ENCODE peak calls at places on chromosomes 12 and 14, in four cellular contexts. J, C, W and K are unnamed samples.

GRCh38 chr12:122064780-122065588 is 13.6 kb upstream of the MLXIP start:
- DNase-seq in J (no peak), C (no peak), W (peak), K (peak)

GRCh38 chr14:29222671-29223268 is 456.2 kb downstream of the FOXG1 start:
- DNase-seq in J (peak), C (no peak), W (no peak), K (peak)

GRCh38 chr12:121529184-121529583 is 51.6 kb downstream of the KDM2B start:
- DNase-seq in J (no peak), C (no peak), W (no peak), K (no peak)

GRCh38 chr14:25350802-25351201 is 300.9 kb upstream of the STXBP6 start:
- DNase-seq in J (no peak), C (no peak), W (peak), K (no peak)

GRCh38 chr14:32252030-32252670 is 49.1 kb upstream of the RNU6-8 start:
- DNase-seq in J (peak), C (peak), W (peak), K (peak)

GRCh38 chr14:56412453-56413434 is 166.9 kb upstream of the TMEM260 start:
- DNase-seq in J (no peak), C (no peak), W (no peak), K (peak)

GRCh38 chr12:49189731-49190314 is 943 bp upstream of the TUBA1A start:
- DNase-seq in J (no peak), C (no peak), W (no peak), K (no peak)

GRCh38 chr14:48035836-48036235 is 360.4 kb upstream of the MDGA2 start:
- DNase-seq in J (no peak), C (no peak), W (no peak), K (no peak)

GRCh38 chr12:6180300-6181051 is 19.7 kb upstream of the CD9 start:
- DNase-seq in J (no peak), C (no peak), W (peak), K (no peak)

GRCh38 chr14:64880382-64881121 is 845 bp upstream of the SPTB start:
- DNase-seq in J (peak), C (peak), W (no peak), K (peak)

GRCh38 chr12:122355702-122356101 is 66.8 kb downstream of the CLIP1 start:
- DNase-seq in J (no peak), C (no peak), W (no peak), K (no peak)

GRCh38 chr12:10690906-10691305 is 17.1 kb upstream of the STYK1 start:
- DNase-seq in J (no peak), C (no peak), W (no peak), K (no peak)

GRCh38 chr12:39412210-39412609 is 30.7 kb downstream of the KIF21A start:
- DNase-seq in J (no peak), C (no peak), W (no peak), K (no peak)

GRCh38 chr12:128861226-128862016 is 8.1 kb downstream of the GLT1D1 start:
- DNase-seq in J (no peak), C (no peak), W (no peak), K (no peak)

GRCh38 chr12:77751939-77752338 is 78.8 kb upstream of the NAV3 start:
- DNase-seq in J (no peak), C (no peak), W (no peak), K (no peak)

GRCh38 chr12:84506317-84506716 is 406.3 kb downstream of the SLC6A15 start:
- DNase-seq in J (no peak), C (no peak), W (no peak), K (no peak)

GRCh38 chr14:96861568-96862310 is 64.6 kb downstream of the VRK1 start:
- DNase-seq in J (no peak), C (no peak), W (no peak), K (no peak)

GRCh38 chr12:107645630-107646333 is 39.8 kb upstream of the PWP1 start:
- DNase-seq in J (peak), C (no peak), W (no peak), K (peak)

GRCh38 chr12:69475237-69475984 is 5.2 kb downstream of the FRS2 start:
- DNase-seq in J (no peak), C (no peak), W (no peak), K (no peak)

GRCh38 chr14:32998433-32998832 is 59.8 kb downstream of the NPAS3 start:
- DNase-seq in J (no peak), C (no peak), W (no peak), K (peak)

GRCh38 chr12:32211066-32211768 is 104.6 kb downstream of the BICD1 start:
- DNase-seq in J (no peak), C (no peak), W (no peak), K (no peak)

GRCh38 chr14:96795443-96795842 is 1.7 kb upstream of the VRK1 start:
- DNase-seq in J (no peak), C (no peak), W (no peak), K (no peak)

GRCh38 chr12:107990325-107990724 is 138.8 kb upstream of the WSCD2 start:
- DNase-seq in J (peak), C (peak), W (no peak), K (peak)

GRCh38 chr14:95686935-95687334 is 709 bp downstream of the TCL1B start:
- DNase-seq in J (no peak), C (no peak), W (no peak), K (no peak)

GRCh38 chr14:34548472-34548981 is 9.0 kb upstream of the EAPP start:
- DNase-seq in J (no peak), C (no peak), W (no peak), K (no peak)

GRCh38 chr14:104749111-104749649 is 3.8 kb upstream of the SIVA1 start:
- DNase-seq in J (peak), C (no peak), W (no peak), K (no peak)

GRCh38 chr14:100836961-100837811 is 11.3 kb downstream of the MEG3 start:
- DNase-seq in J (no peak), C (no peak), W (no peak), K (no peak)

GRCh38 chr12:56947633-56948535 is 9.5 kb downstream of the RDH16 start:
- DNase-seq in J (no peak), C (no peak), W (no peak), K (no peak)

GRCh38 chr12:97075583-97076268 is 168.7 kb downstream of the NEDD1 start:
- DNase-seq in J (no peak), C (no peak), W (no peak), K (no peak)

GRCh38 chr12:18320036-18320617 is 58.8 kb downstream of the PIK3C2G start:
- DNase-seq in J (peak), C (no peak), W (no peak), K (peak)

GRCh38 chr12:13313886-13314285 is 117.4 kb downstream of the EMP1 start:
- DNase-seq in J (no peak), C (no peak), W (no peak), K (no peak)